ENCODE peak calls at places on chromosomes 6 and 20, in five cellular contexts. One of them, this sample, is unnamed.

GRCh38 chr6:97790926-97791590 is 508.0 kb upstream of the MMS22L start:
- DNase-seq in AG04450: no peak
- DNase-seq in tibial artery: no peak
- DNase-seq in right cardiac atrium: no peak
- DNase-seq in cardiac muscle cell: no peak
- DNase-seq in this sample: no peak

GRCh38 chr20:43559588-43559987 is 761 bp downstream of the SGK2 start:
- DNase-seq in AG04450: no peak
- DNase-seq in tibial artery: no peak
- DNase-seq in right cardiac atrium: no peak
- DNase-seq in cardiac muscle cell: no peak
- DNase-seq in this sample: no peak

GRCh38 chr20:35952480-35953410 is 1.6 kb downstream of the SCAND1 start:
- DNase-seq in AG04450: peak; percentile 23
- DNase-seq in tibial artery: no peak
- DNase-seq in right cardiac atrium: no peak
- DNase-seq in cardiac muscle cell: peak; percentile 32
- DNase-seq in this sample: no peak

GRCh38 chr6:153898360-153899059 is 140.5 kb upstream of the OPRM1 start:
- DNase-seq in AG04450: no peak
- DNase-seq in tibial artery: no peak
- DNase-seq in right cardiac atrium: no peak
- DNase-seq in cardiac muscle cell: no peak
- DNase-seq in this sample: no peak

GRCh38 chr20:37801921-37802320 is 101.0 kb upstream of the VSTM2L start:
- DNase-seq in AG04450: no peak
- DNase-seq in tibial artery: no peak
- DNase-seq in right cardiac atrium: no peak
- DNase-seq in cardiac muscle cell: peak; percentile 53
- DNase-seq in this sample: no peak

GRCh38 chr6:52718535-52718934 is 44.7 kb downstream of the GSTA2 start:
- DNase-seq in AG04450: no peak
- DNase-seq in tibial artery: no peak
- DNase-seq in right cardiac atrium: no peak
- DNase-seq in cardiac muscle cell: peak; percentile 38
- DNase-seq in this sample: no peak

GRCh38 chr6:112287836-112288235 is 33.5 kb upstream of the LAMA4 start:
- DNase-seq in AG04450: no peak
- DNase-seq in tibial artery: no peak
- DNase-seq in right cardiac atrium: no peak
- DNase-seq in cardiac muscle cell: no peak
- DNase-seq in this sample: no peak

GRCh38 chr6:72403413-72403812 is 218.5 kb upstream of the KCNQ5 start:
- DNase-seq in AG04450: no peak
- DNase-seq in tibial artery: no peak
- DNase-seq in right cardiac atrium: no peak
- DNase-seq in cardiac muscle cell: no peak
- DNase-seq in this sample: no peak

GRCh38 chr6:140921366-140922226 is 1211.1 kb upstream of the GJE1 start:
- DNase-seq in AG04450: peak; percentile 51
- DNase-seq in tibial artery: no peak
- DNase-seq in right cardiac atrium: no peak
- DNase-seq in cardiac muscle cell: peak; percentile 87
- DNase-seq in this sample: no peak

GRCh38 chr6:38155144-38155543 is 335.6 kb downstream of the ZFAND3 start:
- DNase-seq in AG04450: no peak
- DNase-seq in tibial artery: peak; percentile 18
- DNase-seq in right cardiac atrium: no peak
- DNase-seq in cardiac muscle cell: peak; percentile 88
- DNase-seq in this sample: peak; percentile 78

GRCh38 chr20:33280000-33280680 is 2.9 kb upstream of the BPIFB1 start:
- DNase-seq in AG04450: no peak
- DNase-seq in tibial artery: no peak
- DNase-seq in right cardiac atrium: no peak
- DNase-seq in cardiac muscle cell: no peak
- DNase-seq in this sample: no peak

GRCh38 chr6:111207141-111207858 is 120.0 kb downstream of the SLC16A10 start:
- DNase-seq in AG04450: no peak
- DNase-seq in tibial artery: no peak
- DNase-seq in right cardiac atrium: no peak
- DNase-seq in cardiac muscle cell: peak; percentile 51
- DNase-seq in this sample: no peak

GRCh38 chr6:109523478-109523877 is 40.5 kb upstream of the ZBTB24 start:
- DNase-seq in AG04450: no peak
- DNase-seq in tibial artery: peak; percentile 32
- DNase-seq in right cardiac atrium: no peak
- DNase-seq in cardiac muscle cell: peak; percentile 89
- DNase-seq in this sample: no peak

GRCh38 chr6:106033806-106034205 is 52.3 kb upstream of the PRDM1 start:
- DNase-seq in AG04450: no peak
- DNase-seq in tibial artery: no peak
- DNase-seq in right cardiac atrium: no peak
- DNase-seq in cardiac muscle cell: no peak
- DNase-seq in this sample: no peak

GRCh38 chr6:15401769-15402250 is 155.9 kb downstream of the JARID2 start:
- DNase-seq in AG04450: no peak
- DNase-seq in tibial artery: no peak
- DNase-seq in right cardiac atrium: no peak
- DNase-seq in cardiac muscle cell: no peak
- DNase-seq in this sample: no peak

GRCh38 chr20:52972965-52973819 is 1.0 kb downstream of the TSHZ2 start:
- DNase-seq in AG04450: no peak
- DNase-seq in tibial artery: no peak
- DNase-seq in right cardiac atrium: peak; percentile 58
- DNase-seq in cardiac muscle cell: peak; percentile 12
- DNase-seq in this sample: no peak

GRCh38 chr6:133697666-133698065 is 191.2 kb upstream of the TCF21 start:
- DNase-seq in AG04450: no peak
- DNase-seq in tibial artery: no peak
- DNase-seq in right cardiac atrium: no peak
- DNase-seq in cardiac muscle cell: no peak
- DNase-seq in this sample: no peak

DNA sequence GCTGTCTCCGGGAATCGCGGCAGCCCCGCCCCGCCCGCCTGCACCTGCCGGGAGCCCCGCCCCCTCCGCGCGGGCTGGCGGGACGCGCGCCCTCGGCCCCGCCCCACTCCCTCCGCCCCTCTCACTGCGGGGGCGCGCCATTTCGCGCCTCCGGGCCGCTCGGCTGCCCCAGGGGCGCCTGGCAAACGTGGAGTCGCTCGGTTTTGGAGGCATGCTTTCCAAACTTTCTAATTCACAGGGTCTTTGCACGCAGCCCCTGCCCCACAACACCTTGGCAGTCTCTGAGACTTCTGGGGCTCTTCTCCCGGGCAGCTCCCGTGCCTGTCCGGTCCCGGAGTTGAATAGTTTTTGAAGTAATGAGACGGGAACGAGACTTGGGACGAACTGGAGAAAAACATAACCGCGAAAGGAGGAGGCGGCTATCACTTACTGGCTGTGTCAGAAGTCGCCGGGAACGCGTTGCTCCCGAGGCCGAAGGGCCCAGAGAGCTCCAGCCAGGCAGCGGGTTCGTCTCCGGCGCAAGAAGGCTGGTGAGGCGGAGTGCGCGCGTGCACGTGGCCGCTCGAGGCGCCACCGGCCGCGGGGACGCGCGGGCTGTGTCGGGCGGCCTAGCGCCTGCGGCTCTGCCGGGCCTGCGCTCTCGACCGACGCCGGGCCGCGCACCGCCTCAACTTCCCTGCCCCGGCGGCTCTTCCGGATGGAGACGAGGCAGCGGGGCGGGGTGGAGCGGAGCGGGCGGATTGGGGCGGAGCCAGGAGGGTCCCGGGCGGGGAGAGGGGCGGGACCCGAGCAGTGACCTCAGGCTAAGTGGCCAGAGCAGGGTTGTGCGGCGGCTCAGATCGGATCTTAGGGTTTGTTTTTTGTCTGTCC is at the start of gene MCM9:
- DNase-seq in AG04450: peak; percentile 46
- DNase-seq in tibial artery: peak; percentile 79
- DNase-seq in right cardiac atrium: peak; percentile 95
- DNase-seq in cardiac muscle cell: peak; percentile 93
- DNase-seq in this sample: peak; percentile 94
- H3K27ac ChIP-seq in AG04450: peak within 1 kb of the TSS; percentile 70
- H3K27ac ChIP-seq in tibial artery: peak within 1 kb of the TSS; percentile 96
- H3K27ac ChIP-seq in right cardiac atrium: peak within 1 kb of the TSS; percentile 99
- H3K27ac ChIP-seq in cardiac muscle cell: peak within 1 kb of the TSS; percentile 93
- H3K27ac ChIP-seq in this sample: peak within 1 kb of the TSS; percentile 95

GRCh38 chr6:3232017-3232838 is 4.8 kb upstream of the TUBB2B start:
- DNase-seq in AG04450: no peak
- DNase-seq in tibial artery: no peak
- DNase-seq in right cardiac atrium: no peak
- DNase-seq in cardiac muscle cell: no peak
- DNase-seq in this sample: no peak
- H3K4me3 ChIP-seq in AG04450: peak overlapping the region; percentile 65
- H3K4me3 ChIP-seq in tibial artery: peak overlapping the region; percentile 54
- H3K4me3 ChIP-seq in right cardiac atrium: peak overlapping the region; percentile 83
- H3K4me3 ChIP-seq in cardiac muscle cell: peak overlapping the region; percentile 41
- H3K4me3 ChIP-seq in this sample: peak overlapping the region; percentile 58

GRCh38 chr20:62236997-62237771 is 1.1 kb upstream of the OSBPL2 start:
- DNase-seq in AG04450: no peak
- DNase-seq in tibial artery: no peak
- DNase-seq in right cardiac atrium: peak; percentile 50
- DNase-seq in cardiac muscle cell: no peak
- DNase-seq in this sample: no peak
- H3K27ac ChIP-seq in AG04450: no peak overlapping the region
- H3K27ac ChIP-seq in tibial artery: peak overlapping the region; percentile 60
- H3K27ac ChIP-seq in right cardiac atrium: peak overlapping the region; percentile 9
- H3K27ac ChIP-seq in cardiac muscle cell: no peak overlapping the region
- H3K27ac ChIP-seq in this sample: peak overlapping the region; percentile 71

GRCh38 chr6:30881392-30881986 is 2.8 kb upstream of the DDR1 start:
- DNase-seq in AG04450: no peak
- DNase-seq in tibial artery: no peak
- DNase-seq in right cardiac atrium: no peak
- DNase-seq in cardiac muscle cell: no peak
- DNase-seq in this sample: no peak
- H3K4me3 ChIP-seq in AG04450: no peak overlapping the region
- H3K4me3 ChIP-seq in tibial artery: no peak overlapping the region
- H3K4me3 ChIP-seq in right cardiac atrium: no peak overlapping the region
- H3K4me3 ChIP-seq in cardiac muscle cell: peak overlapping the region; percentile 24
- H3K4me3 ChIP-seq in this sample: no peak overlapping the region

GRCh38 chr6:3727593-3728108 is 23.9 kb downstream of the PXDC1 start:
- DNase-seq in AG04450: no peak
- DNase-seq in tibial artery: no peak
- DNase-seq in right cardiac atrium: no peak
- DNase-seq in cardiac muscle cell: no peak
- DNase-seq in this sample: no peak

GRCh38 chr6:3732345-3733141 is 19.0 kb downstream of the PXDC1 start:
- DNase-seq in AG04450: peak; percentile 76
- DNase-seq in tibial artery: peak; percentile 73
- DNase-seq in right cardiac atrium: peak; percentile 87
- DNase-seq in cardiac muscle cell: peak; percentile 97
- DNase-seq in this sample: peak; percentile 82

GRCh38 chr6:3727036-3727435 is 24.5 kb downstream of the PXDC1 start:
- DNase-seq in AG04450: no peak
- DNase-seq in tibial artery: no peak
- DNase-seq in right cardiac atrium: no peak
- DNase-seq in cardiac muscle cell: no peak
- DNase-seq in this sample: no peak

GRCh38 chr6:3731700-3732099 is 19.8 kb downstream of the PXDC1 start:
- DNase-seq in AG04450: no peak
- DNase-seq in tibial artery: peak; percentile 19
- DNase-seq in right cardiac atrium: no peak
- DNase-seq in cardiac muscle cell: no peak
- DNase-seq in this sample: no peak

DNA sequence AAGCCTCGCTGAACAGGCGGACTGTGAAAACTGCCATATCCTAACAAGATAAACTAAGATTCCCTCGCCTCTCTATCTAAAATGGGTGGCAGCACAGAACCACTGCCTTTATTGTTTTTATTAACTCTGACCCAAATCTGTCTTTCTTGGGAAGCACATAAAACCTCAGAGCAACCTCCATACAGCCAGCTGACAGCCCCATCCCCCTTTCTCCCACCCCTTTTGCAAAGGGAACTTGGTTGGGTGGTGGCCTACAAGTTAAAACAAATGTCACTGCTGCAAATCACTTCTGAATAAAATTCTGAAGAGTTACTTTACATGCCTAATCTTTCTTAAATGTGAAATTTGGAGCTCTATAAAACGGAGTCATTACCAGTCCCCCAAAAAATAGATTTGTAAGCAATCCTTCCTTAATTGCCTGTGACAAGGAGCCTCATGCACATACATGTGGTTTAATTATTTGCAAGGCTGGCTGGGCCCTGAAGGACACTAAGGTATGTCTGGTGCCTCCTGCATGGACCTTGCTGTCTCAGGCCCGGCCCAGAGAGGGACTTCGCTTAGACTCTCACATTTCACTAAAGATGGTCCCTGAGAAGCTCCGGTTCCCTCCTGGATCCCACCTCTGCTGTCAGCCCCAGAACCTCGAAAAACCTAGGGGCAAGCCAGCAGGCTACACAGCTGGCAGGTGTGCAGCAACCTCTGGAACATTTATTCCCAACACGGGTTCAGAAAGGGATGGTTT is 21.7 kb downstream of the PXDC1 start:
- DNase-seq in AG04450: no peak
- DNase-seq in tibial artery: no peak
- DNase-seq in right cardiac atrium: no peak
- DNase-seq in cardiac muscle cell: no peak
- DNase-seq in this sample: no peak
- H3K27ac ChIP-seq in AG04450: no peak overlapping the region
- H3K27ac ChIP-seq in tibial artery: peak overlapping the region; percentile 75
- H3K27ac ChIP-seq in right cardiac atrium: no peak overlapping the region
- H3K27ac ChIP-seq in cardiac muscle cell: no peak overlapping the region
- H3K27ac ChIP-seq in this sample: no peak overlapping the region

GRCh38 chr20:5658897-5659296 is 91.3 kb upstream of the SHLD1 start:
- DNase-seq in AG04450: peak; percentile 64
- DNase-seq in tibial artery: peak; percentile 88
- DNase-seq in right cardiac atrium: peak; percentile 88
- DNase-seq in cardiac muscle cell: peak; percentile 96
- DNase-seq in this sample: peak; percentile 70
- H3K4me3 ChIP-seq in AG04450: peak overlapping the region; percentile 7
- H3K4me3 ChIP-seq in tibial artery: no peak overlapping the region
- H3K4me3 ChIP-seq in right cardiac atrium: no peak overlapping the region
- H3K4me3 ChIP-seq in cardiac muscle cell: no peak overlapping the region
- H3K4me3 ChIP-seq in this sample: peak overlapping the region; percentile 3